ENCODE peak calls at places on chromosomes 5 and 9, in ten cellular contexts. O is right atrium auricular region, Y is fibroblast of the aortic adventitia, Q is cardiac fibroblast, A is body of pancreas, L is choroid plexus epithelial cell, P is psoas muscle, J is heart right ventricle, D is fibroblast of lung, M is AG10803. R is an unnamed sample.

GRCh38 chr9:3912817-3913216 is 387.0 kb upstream of the RFX3 start:
- DNase-seq in O (no peak), Y (peak; percentile 56), Q (peak; percentile 32), A (no peak), L (peak; percentile 79), P (no peak), J (no peak), D (peak; percentile 97), M (peak; percentile 71), R (no peak)

GRCh38 chr5:131322926-131323325 is 59.1 kb downstream of the CDC42SE2 start:
- DNase-seq in O (no peak), Y (no peak), Q (no peak), A (no peak), L (no peak), P (no peak), J (no peak), D (no peak), M (no peak), R (no peak)

GRCh38 chr5:55993013-55993412 is 1.8 kb downstream of the IL6ST start:
- DNase-seq in O (no peak), Y (peak; percentile 69), Q (peak; percentile 63), A (no peak), L (peak; percentile 52), P (no peak), J (no peak), D (no peak), M (peak; percentile 48), R (peak; percentile 36)

GRCh38 chr5:113508756-113509155 is 4.7 kb upstream of the YTHDC2 start:
- DNase-seq in O (no peak), Y (peak; percentile 34), Q (no peak), A (no peak), L (no peak), P (no peak), J (no peak), D (peak; percentile 41), M (no peak), R (no peak)

GRCh38 chr9:6833518-6834192 is 75.9 kb downstream of the KDM4C start:
- DNase-seq in O (no peak), Y (peak; percentile 43), Q (peak; percentile 73), A (no peak), L (peak; percentile 53), P (no peak), J (no peak), D (peak; percentile 34), M (peak; percentile 5), R (no peak)

GRCh38 chr9:107285292-107285691 is 2.2 kb downstream of the RAD23B start:
- DNase-seq in O (no peak), Y (no peak), Q (no peak), A (no peak), L (no peak), P (no peak), J (no peak), D (no peak), M (no peak), R (no peak)

GRCh38 chr5:73412597-73412988 is 36.0 kb downstream of the FOXD1 start:
- DNase-seq in O (no peak), Y (peak; percentile 57), Q (no peak), A (no peak), L (peak; percentile 84), P (no peak), J (no peak), D (peak; percentile 96), M (peak; percentile 51), R (no peak)

GRCh38 chr9:76787677-76788076 is 23.4 kb downstream of the PCA3 start:
- DNase-seq in O (no peak), Y (no peak), Q (no peak), A (no peak), L (no peak), P (no peak), J (no peak), D (no peak), M (no peak), R (no peak)

GRCh38 chr9:22041329-22041728 is 32.2 kb upstream of the CDKN2B start:
- DNase-seq in O (no peak), Y (no peak), Q (no peak), A (no peak), L (no peak), P (no peak), J (no peak), D (no peak), M (no peak), R (no peak)

GRCh38 chr9:7304596-7304995 is 495.0 kb downstream of the DMAC1 start:
- DNase-seq in O (no peak), Y (no peak), Q (no peak), A (no peak), L (no peak), P (no peak), J (no peak), D (no peak), M (no peak), R (no peak)

GRCh38 chr5:175861337-175862130 is 9.8 kb upstream of the CPLX2 start:
- DNase-seq in O (no peak), Y (no peak), Q (no peak), A (no peak), L (no peak), P (no peak), J (no peak), D (no peak), M (no peak), R (no peak)

GRCh38 chr5:42360641-42361320 is 62.5 kb upstream of the GHR start:
- DNase-seq in O (no peak), Y (no peak), Q (no peak), A (no peak), L (peak; percentile 3), P (no peak), J (no peak), D (no peak), M (no peak), R (no peak)
- H3K4me3 ChIP-seq in O (no peak overlapping the region), Y (no peak overlapping the region), Q (no peak overlapping the region), A (no peak overlapping the region), L (no peak overlapping the region), P (no peak overlapping the region), J (no peak overlapping the region), D (no peak overlapping the region), M (no peak overlapping the region), R (no peak overlapping the region)

GRCh38 chr5:80246995-80247729 is 8.7 kb downstream of the SERINC5 start:
- DNase-seq in O (peak; percentile 76), Y (peak; percentile 93), Q (peak; percentile 90), A (peak; percentile 58), L (peak; percentile 97), P (peak; percentile 43), J (no peak), D (peak; percentile 99), M (peak; percentile 89), R (peak; percentile 72)

GRCh38 chr5:80243567-80243966 is 12.3 kb downstream of the SERINC5 start:
- DNase-seq in O (no peak), Y (no peak), Q (no peak), A (no peak), L (no peak), P (no peak), J (no peak), D (no peak), M (no peak), R (no peak)

GRCh38 chr5:80242849-80243248 is 13.0 kb downstream of the SERINC5 start:
- DNase-seq in O (no peak), Y (no peak), Q (no peak), A (no peak), L (no peak), P (no peak), J (no peak), D (no peak), M (no peak), R (peak; percentile 77)

GRCh38 chr5:80248378-80248777 is 7.5 kb downstream of the SERINC5 start:
- DNase-seq in O (no peak), Y (no peak), Q (no peak), A (no peak), L (no peak), P (no peak), J (no peak), D (no peak), M (no peak), R (no peak)

GRCh38 chr5:80245986-80246781 is 9.7 kb downstream of the SERINC5 start:
- DNase-seq in O (no peak), Y (peak; percentile 85), Q (peak; percentile 68), A (no peak), L (peak; percentile 70), P (no peak), J (no peak), D (peak; percentile 74), M (peak; percentile 86), R (no peak)
- H3K4me3 ChIP-seq in O (no peak overlapping the region), Y (peak overlapping the region; percentile 31), Q (no peak overlapping the region), A (no peak overlapping the region), L (no peak overlapping the region), P (no peak overlapping the region), J (no peak overlapping the region), D (no peak overlapping the region), M (no peak overlapping the region), R (no peak overlapping the region)

GRCh38 chr5:132825824-132826391 is 4.5 kb downstream of the SHROOM1 start:
- DNase-seq in O (no peak), Y (no peak), Q (no peak), A (no peak), L (no peak), P (no peak), J (no peak), D (no peak), M (no peak), R (no peak)
- H3K4me3 ChIP-seq in O (peak overlapping the region; percentile 20), Y (no peak overlapping the region), Q (no peak overlapping the region), A (no peak overlapping the region), L (peak overlapping the region; percentile 10), P (no peak overlapping the region), J (peak overlapping the region; percentile 27), D (no peak overlapping the region), M (no peak overlapping the region), R (no peak overlapping the region)

GRCh38 chr9:27413507-27414214 is 110.4 kb upstream of the IFNK start:
- DNase-seq in O (no peak), Y (peak; percentile 7), Q (no peak), A (no peak), L (peak; percentile 31), P (no peak), J (no peak), D (no peak), M (peak; percentile 34), R (no peak)
- H3K4me3 ChIP-seq in O (no peak overlapping the region), Y (peak overlapping the region; percentile 42), Q (peak overlapping the region; percentile 5), A (no peak overlapping the region), L (peak overlapping the region; percentile 17), P (peak overlapping the region; percentile 37), J (peak overlapping the region; percentile 15), D (peak overlapping the region; percentile 63), M (peak overlapping the region; percentile 35), R (no peak overlapping the region)